ENCODE peak calls at places on chromosomes 2 and 18, in four cellular contexts. I is activated effector memory CD4-positive, alpha-beta T cell treated with anti-CD3 and anti-CD28 coated beads, Interleukin-2, amount 50 U/mL, for 16 hours; A is astrocyte of the spinal cord; O is GM04503. J is an unnamed sample.

GRCh38 chr18:11955299-11956029 is 25.8 kb upstream of the IMPA2 start:
- DNase-seq in I (no peak), A (peak; percentile 95), O (peak; percentile 74), J (peak; percentile 54)

GRCh38 chr2:120379916-120380893 is 34.3 kb downstream of the INHBB start:
- DNase-seq in I (no peak), A (no peak), O (no peak), J (peak; percentile 49)

GRCh38 chr2:45614330-45614729 is 3.3 kb upstream of the SRBD1 start:
- DNase-seq in I (no peak), A (no peak), O (no peak), J (no peak)

GRCh38 chr2:65277791-65278449 is 50.3 kb downstream of the ACTR2 start:
- DNase-seq in I (no peak), A (no peak), O (no peak), J (no peak)

GRCh38 chr18:5628512-5629255 is 84.9 kb upstream of the EPB41L3 start:
- DNase-seq in I (no peak), A (peak; percentile 48), O (no peak), J (peak; percentile 56)

GRCh38 chr2:62302763-62303435 is 107.0 kb downstream of the B3GNT2 start:
- DNase-seq in I (no peak), A (no peak), O (no peak), J (no peak)

GRCh38 chr2:223736488-223736887 is 100.9 kb downstream of the AP1S3 start:
- DNase-seq in I (no peak), A (no peak), O (no peak), J (no peak)

GRCh38 chr2:128311755-128312341 is 6.8 kb downstream of the HS6ST1 start:
- DNase-seq in I (peak; percentile 57), A (no peak), O (no peak), J (no peak)

GRCh38 chr2:16291226-16291625 is 350.9 kb downstream of the MYCN start:
- DNase-seq in I (no peak), A (no peak), O (no peak), J (no peak)

GRCh38 chr2:85999131-85999831 is 106.4 kb downstream of the POLR1A start:
- DNase-seq in I (peak; percentile 64), A (peak; percentile 78), O (peak; percentile 37), J (no peak)

GRCh38 chr18:63205791-63206252 is 113.7 kb downstream of the BCL2 start:
- DNase-seq in I (no peak), A (no peak), O (no peak), J (no peak)

GRCh38 chr2:121355488-121355887 is 70.5 kb upstream of the TFCP2L1 start:
- DNase-seq in I (no peak), A (no peak), O (no peak), J (peak; percentile 40)

GRCh38 chr2:101815739-101816391 is 118.4 kb downstream of the MAP4K4 start:
- DNase-seq in I (no peak), A (no peak), O (no peak), J (no peak)

GRCh38 chr2:144181006-144181405 is 338.9 kb downstream of the ZEB2 start:
- DNase-seq in I (no peak), A (no peak), O (no peak), J (no peak)

GRCh38 chr2:54666741-54667639 is 56.5 kb upstream of the EML6 start:
- DNase-seq in I (no peak), A (no peak), O (no peak), J (peak; percentile 69)

GRCh38 chr2:27025861-27026851 is 6.6 kb upstream of the TMEM214 start:
- DNase-seq in I (no peak), A (no peak), O (no peak), J (no peak)

GRCh38 chr2:96927420-96928171 is 57.7 kb upstream of the SEMA4C start:
- DNase-seq in I (no peak), A (no peak), O (no peak), J (peak; percentile 44)

GRCh38 chr2:168486440-168486839 is 30.4 kb downstream of the CERS6 start:
- DNase-seq in I (no peak), A (no peak), O (no peak), J (no peak)

GRCh38 chr18:49094136-49094535 is 143.4 kb upstream of the SMAD7 start:
- DNase-seq in I (no peak), A (peak; percentile 77), O (no peak), J (peak; percentile 26)

J was measured in body of pancreas.